ENCODE peak calls at places on chromosomes 7 and 10, in ten cellular contexts. L is GM12891; Y is stimulated activated CD8-positive, alpha-beta memory T cell treated with anti-CD3 and anti-CD28 coated beads, Interleukin-4, amount 100 ng/mL, for 1 hour; B is cardiac fibroblast; P is MM.1S; Z is cardiac muscle cell; H is stomach; R is activated T-cell treated with anti-CD3 and anti-CD28 coated beads, Interleukin-2, amount 50 U/mL, for 72 hours; N is stimulated activated CD4-positive, alpha-beta T cell treated with anti-CD3 and anti-CD28 coated beads, Interleukin-2, amount 100 ng/mL, for 24 hours; E is frontal cortex. O is an unnamed sample.

GRCh38 chr10:26468691-26469090 is 30.6 kb downstream of the APBB1IP start:
- DNase-seq in L (no peak), Z (no peak), P (no peak), R (no peak), N (no peak), E (no peak), B (no peak), H (no peak), Y (peak; percentile 19), O (no peak)

GRCh38 chr10:43939939-43940810 is 291.5 kb upstream of the ZNF32 start:
- DNase-seq in Y (no peak), B (peak; percentile 33), Z (no peak), R (no peak), L (no peak), H (no peak), N (no peak), E (no peak), P (no peak), O (no peak)

GRCh38 chr7:2701832-2702593 is 14.0 kb downstream of the AMZ1 start:
- DNase-seq in E (peak; percentile 78), P (no peak), Z (no peak), L (no peak), Y (no peak), B (peak; percentile 64), H (no peak), R (no peak), N (no peak), O (no peak)

GRCh38 chr10:14047431-14047830 is 283.3 kb downstream of the FRMD4A start:
- DNase-seq in P (no peak), H (no peak), E (no peak), Y (no peak), L (no peak), B (no peak), N (no peak), R (no peak), Z (no peak), O (no peak)

GRCh38 chr7:143495806-143496672 is 18.4 kb downstream of the TAS2R41 start:
- DNase-seq in R (no peak), Y (no peak), H (no peak), Z (no peak), L (no peak), E (no peak), B (no peak), N (no peak), P (no peak), O (no peak)

GRCh38 chr7:157710396-157710795 is 373.6 kb downstream of the DNAJB6 start:
- DNase-seq in P (no peak), H (no peak), L (no peak), E (no peak), N (peak; percentile 3), R (no peak), Y (no peak), Z (no peak), B (no peak), O (no peak)

GRCh38 chr7:45435846-45436245 is 138.3 kb upstream of the ADCY1 start:
- DNase-seq in L (no peak), N (no peak), H (no peak), P (no peak), Z (no peak), E (no peak), R (no peak), Y (no peak), B (peak; percentile 67), O (no peak)

GRCh38 chr7:54349259-54349658 is 192.9 kb upstream of the VSTM2A start:
- DNase-seq in B (peak; percentile 7), Z (no peak), Y (no peak), L (no peak), R (no peak), N (no peak), H (no peak), E (no peak), P (no peak), O (no peak)

GRCh38 chr7:79876769-79877362 is 257.8 kb upstream of the GNAI1 start:
- DNase-seq in P (no peak), H (no peak), B (peak; percentile 80), R (no peak), E (no peak), N (no peak), Z (no peak), Y (no peak), L (no peak), O (no peak)

GRCh38 chr10:29078919-29079318 is 210.0 kb upstream of the LYZL1 start:
- DNase-seq in E (no peak), P (no peak), Y (no peak), H (no peak), B (peak; percentile 16), L (no peak), N (no peak), R (no peak), Z (peak; percentile 91), O (no peak)

GRCh38 chr7:2417981-2418481 is 14.6 kb downstream of the CHST12 start:
- DNase-seq in B (peak; percentile 37), E (no peak), Y (peak; percentile 25), L (no peak), Z (no peak), R (peak; percentile 63), H (no peak), N (peak; percentile 50), P (no peak), O (no peak)

GRCh38 chr10:112526906-112527305 is 79.9 kb downstream of the VTI1A start:
- DNase-seq in L (no peak), B (no peak), Z (no peak), P (no peak), N (no peak), E (no peak), Y (no peak), H (no peak), R (no peak), O (no peak)

GRCh38 chr7:116632349-116632748 is 39.6 kb upstream of the MET start:
- DNase-seq in N (no peak), B (peak; percentile 3), P (no peak), Z (no peak), E (no peak), L (no peak), R (no peak), H (no peak), Y (no peak), O (no peak)

GRCh38 chr7:31735991-31736982 is 49.3 kb downstream of the PPP1R17 start:
- DNase-seq in N (no peak), B (peak; percentile 65), E (peak; percentile 31), R (peak; percentile 16), L (peak; percentile 15), Y (no peak), P (peak; percentile 21), Z (peak; percentile 80), H (peak; percentile 71), O (peak; percentile 54)

GRCh38 chr7:91310829-91311460 is 46.7 kb downstream of the FZD1 start:
- DNase-seq in Z (no peak), L (no peak), B (peak; percentile 45), Y (no peak), P (no peak), H (no peak), E (no peak), N (no peak), R (no peak), O (no peak)

GRCh38 chr7:137846588-137847417 is at the start of gene DGKI:
- DNase-seq in H (no peak), B (no peak), N (no peak), R (peak; percentile 57), Z (peak; percentile 59), L (peak; percentile 38), Y (no peak), E (peak; percentile 88), P (no peak), O (peak; percentile 72)

GRCh38 chr10:52276982-52277381 is 37.1 kb upstream of the DKK1 start:
- DNase-seq in P (no peak), E (no peak), Y (no peak), L (no peak), Z (no peak), N (no peak), R (no peak), B (no peak), H (no peak), O (no peak)

GRCh38 chr7:30476401-30477145 is 2.0 kb downstream of the NOD1 start:
- DNase-seq in H (no peak), L (no peak), Z (no peak), E (no peak), B (peak; percentile 68), N (no peak), R (no peak), Y (no peak), P (no peak), O (no peak)